ENCODE peak calls at places on chromosomes 1 and 21, in nine cellular contexts. One of them, this sample, is unnamed.

GRCh38 chr1:48966583-48966982 is 189.9 kb upstream of the BEND5 start:
- DNase-seq in GM06990: no peak
- DNase-seq in HFF-Myc: no peak
- DNase-seq in omental fat pad: no peak
- DNase-seq in cardiac muscle cell: no peak
- DNase-seq in WTC11: no peak
- DNase-seq in fibroblast of villous mesenchyme: no peak
- DNase-seq in fibroblast of mammary gland: peak; percentile 36
- DNase-seq in heart right ventricle: no peak
- DNase-seq in this sample: no peak

GRCh38 chr1:54163051-54163450 is 10.3 kb upstream of the CDCP2 start:
- DNase-seq in heart right ventricle: no peak
- DNase-seq in GM06990: no peak
- DNase-seq in fibroblast of mammary gland: no peak
- DNase-seq in fibroblast of villous mesenchyme: no peak
- DNase-seq in cardiac muscle cell: no peak
- DNase-seq in omental fat pad: no peak
- DNase-seq in HFF-Myc: no peak
- DNase-seq in WTC11: no peak
- DNase-seq in this sample: no peak

GRCh38 chr21:39326607-39327307 is 13.3 kb upstream of the BRWD1 start:
- DNase-seq in fibroblast of mammary gland: no peak
- DNase-seq in heart right ventricle: no peak
- DNase-seq in HFF-Myc: no peak
- DNase-seq in GM06990: no peak
- DNase-seq in WTC11: no peak
- DNase-seq in fibroblast of villous mesenchyme: no peak
- DNase-seq in cardiac muscle cell: no peak
- DNase-seq in omental fat pad: no peak
- DNase-seq in this sample: no peak

GRCh38 chr1:4090976-4091660 is 191.0 kb upstream of the C1orf174 start:
- DNase-seq in cardiac muscle cell: no peak
- DNase-seq in HFF-Myc: no peak
- DNase-seq in omental fat pad: no peak
- DNase-seq in fibroblast of villous mesenchyme: no peak
- DNase-seq in GM06990: no peak
- DNase-seq in heart right ventricle: no peak
- DNase-seq in WTC11: no peak
- DNase-seq in fibroblast of mammary gland: no peak
- DNase-seq in this sample: no peak

GRCh38 chr21:31132574-31133242 is 94.4 kb upstream of the KRTAP19-8 start:
- DNase-seq in fibroblast of mammary gland: peak; percentile 11
- DNase-seq in WTC11: no peak
- DNase-seq in fibroblast of villous mesenchyme: peak; percentile 36
- DNase-seq in heart right ventricle: no peak
- DNase-seq in HFF-Myc: no peak
- DNase-seq in GM06990: no peak
- DNase-seq in cardiac muscle cell: no peak
- DNase-seq in omental fat pad: no peak
- DNase-seq in this sample: no peak

GRCh38 chr1:227066999-227067398 is 126.9 kb downstream of the COQ8A start:
- DNase-seq in omental fat pad: no peak
- DNase-seq in GM06990: no peak
- DNase-seq in heart right ventricle: no peak
- DNase-seq in cardiac muscle cell: no peak
- DNase-seq in fibroblast of villous mesenchyme: no peak
- DNase-seq in WTC11: no peak
- DNase-seq in HFF-Myc: no peak
- DNase-seq in fibroblast of mammary gland: no peak
- DNase-seq in this sample: no peak

GRCh38 chr1:165531021-165531420 is 12.8 kb upstream of the LRRC52 start:
- DNase-seq in cardiac muscle cell: no peak
- DNase-seq in HFF-Myc: no peak
- DNase-seq in heart right ventricle: no peak
- DNase-seq in fibroblast of villous mesenchyme: no peak
- DNase-seq in WTC11: no peak
- DNase-seq in omental fat pad: no peak
- DNase-seq in fibroblast of mammary gland: no peak
- DNase-seq in GM06990: no peak
- DNase-seq in this sample: no peak

GRCh38 chr1:154499446-154499845 is 2.6 kb upstream of the TDRD10 start:
- DNase-seq in heart right ventricle: no peak
- DNase-seq in WTC11: no peak
- DNase-seq in GM06990: no peak
- DNase-seq in omental fat pad: no peak
- DNase-seq in fibroblast of mammary gland: no peak
- DNase-seq in fibroblast of villous mesenchyme: no peak
- DNase-seq in cardiac muscle cell: no peak
- DNase-seq in HFF-Myc: no peak
- DNase-seq in this sample: no peak

GRCh38 chr1:104295516-104295915 is 545.8 kb downstream of the AMY1C start:
- DNase-seq in cardiac muscle cell: no peak
- DNase-seq in GM06990: no peak
- DNase-seq in fibroblast of mammary gland: no peak
- DNase-seq in WTC11: no peak
- DNase-seq in omental fat pad: no peak
- DNase-seq in HFF-Myc: no peak
- DNase-seq in heart right ventricle: no peak
- DNase-seq in fibroblast of villous mesenchyme: no peak
- DNase-seq in this sample: no peak

GRCh38 chr1:23026573-23026972 is 7.3 kb downstream of the KDM1A start:
- DNase-seq in WTC11: no peak
- DNase-seq in fibroblast of mammary gland: no peak
- DNase-seq in GM06990: no peak
- DNase-seq in HFF-Myc: no peak
- DNase-seq in heart right ventricle: no peak
- DNase-seq in omental fat pad: no peak
- DNase-seq in cardiac muscle cell: no peak
- DNase-seq in fibroblast of villous mesenchyme: no peak
- DNase-seq in this sample: no peak

GRCh38 chr1:77948841-77949424 is 29.9 kb downstream of the FUBP1 start:
- DNase-seq in fibroblast of mammary gland: peak; percentile 59
- DNase-seq in heart right ventricle: no peak
- DNase-seq in GM06990: no peak
- DNase-seq in omental fat pad: no peak
- DNase-seq in WTC11: no peak
- DNase-seq in HFF-Myc: peak; percentile 22
- DNase-seq in fibroblast of villous mesenchyme: peak; percentile 26
- DNase-seq in cardiac muscle cell: peak; percentile 41
- DNase-seq in this sample: peak; percentile 35

GRCh38 chr1:223144914-223145313 is 1.9 kb upstream of the TLR5 start:
- DNase-seq in GM06990: no peak
- DNase-seq in fibroblast of villous mesenchyme: no peak
- DNase-seq in HFF-Myc: no peak
- DNase-seq in fibroblast of mammary gland: no peak
- DNase-seq in heart right ventricle: no peak
- DNase-seq in cardiac muscle cell: no peak
- DNase-seq in omental fat pad: no peak
- DNase-seq in WTC11: no peak
- DNase-seq in this sample: no peak

GRCh38 chr21:37829447-37829846 is 86.8 kb downstream of the KCNJ6 start:
- DNase-seq in omental fat pad: no peak
- DNase-seq in WTC11: no peak
- DNase-seq in fibroblast of mammary gland: peak; percentile 21
- DNase-seq in fibroblast of villous mesenchyme: peak; percentile 26
- DNase-seq in cardiac muscle cell: no peak
- DNase-seq in heart right ventricle: no peak
- DNase-seq in HFF-Myc: no peak
- DNase-seq in GM06990: no peak
- DNase-seq in this sample: no peak

GRCh38 chr1:73611681-73612080 is 586.3 kb downstream of the LRRIQ3 start:
- DNase-seq in HFF-Myc: no peak
- DNase-seq in fibroblast of mammary gland: no peak
- DNase-seq in heart right ventricle: no peak
- DNase-seq in GM06990: no peak
- DNase-seq in cardiac muscle cell: no peak
- DNase-seq in fibroblast of villous mesenchyme: no peak
- DNase-seq in omental fat pad: no peak
- DNase-seq in WTC11: no peak
- DNase-seq in this sample: no peak

GRCh38 chr1:26471498-26472329 is 526 bp upstream of the HMGN2 start:
- DNase-seq in heart right ventricle: peak; percentile 65
- DNase-seq in omental fat pad: no peak
- DNase-seq in cardiac muscle cell: peak; percentile 78
- DNase-seq in WTC11: peak; percentile 73
- DNase-seq in HFF-Myc: no peak
- DNase-seq in GM06990: no peak
- DNase-seq in fibroblast of mammary gland: peak; percentile 62
- DNase-seq in fibroblast of villous mesenchyme: peak; percentile 75
- DNase-seq in this sample: peak; percentile 67

GRCh38 chr21:31289702-31290101 is 54.4 kb downstream of the TIAM1 start:
- DNase-seq in omental fat pad: no peak
- DNase-seq in heart right ventricle: no peak
- DNase-seq in cardiac muscle cell: no peak
- DNase-seq in WTC11: no peak
- DNase-seq in fibroblast of mammary gland: peak; percentile 7
- DNase-seq in GM06990: no peak
- DNase-seq in fibroblast of villous mesenchyme: no peak
- DNase-seq in HFF-Myc: no peak
- DNase-seq in this sample: no peak

GRCh38 chr1:112054504-112054903 is 65.0 kb upstream of the KCND3 start:
- DNase-seq in HFF-Myc: no peak
- DNase-seq in cardiac muscle cell: no peak
- DNase-seq in heart right ventricle: no peak
- DNase-seq in omental fat pad: no peak
- DNase-seq in WTC11: no peak
- DNase-seq in fibroblast of villous mesenchyme: no peak
- DNase-seq in GM06990: no peak
- DNase-seq in fibroblast of mammary gland: no peak
- DNase-seq in this sample: no peak

GRCh38 chr1:100646000-100646399 is 73.5 kb upstream of the VCAM1 start:
- DNase-seq in omental fat pad: no peak
- DNase-seq in WTC11: no peak
- DNase-seq in fibroblast of mammary gland: no peak
- DNase-seq in cardiac muscle cell: no peak
- DNase-seq in GM06990: no peak
- DNase-seq in heart right ventricle: no peak
- DNase-seq in fibroblast of villous mesenchyme: no peak
- DNase-seq in HFF-Myc: no peak
- DNase-seq in this sample: no peak
- TF ChIP-seq CTCF in omental fat pad: no peak
- TF ChIP-seq CTCF in WTC11: no peak
- TF ChIP-seq CTCF in fibroblast of mammary gland: no peak
- TF ChIP-seq CTCF in cardiac muscle cell: no peak
- TF ChIP-seq CTCF in GM06990: no peak
- TF ChIP-seq CTCF in heart right ventricle: no peak
- TF ChIP-seq CTCF in fibroblast of villous mesenchyme: no peak
- TF ChIP-seq CTCF in HFF-Myc: no peak
- TF ChIP-seq CTCF in this sample: no peak

GRCh38 chr1:229920683-229921082 is 146.4 kb upstream of the GALNT2 start:
- DNase-seq in GM06990: no peak
- DNase-seq in fibroblast of villous mesenchyme: no peak
- DNase-seq in omental fat pad: no peak
- DNase-seq in heart right ventricle: no peak
- DNase-seq in cardiac muscle cell: no peak
- DNase-seq in HFF-Myc: no peak
- DNase-seq in fibroblast of mammary gland: no peak
- DNase-seq in WTC11: no peak
- DNase-seq in this sample: no peak
- TF ChIP-seq CTCF in GM06990: no peak
- TF ChIP-seq CTCF in fibroblast of villous mesenchyme: no peak
- TF ChIP-seq CTCF in omental fat pad: no peak
- TF ChIP-seq CTCF in heart right ventricle: no peak
- TF ChIP-seq CTCF in cardiac muscle cell: no peak
- TF ChIP-seq CTCF in HFF-Myc: no peak
- TF ChIP-seq CTCF in fibroblast of mammary gland: no peak
- TF ChIP-seq CTCF in WTC11: no peak
- TF ChIP-seq CTCF in this sample: no peak

DNA sequence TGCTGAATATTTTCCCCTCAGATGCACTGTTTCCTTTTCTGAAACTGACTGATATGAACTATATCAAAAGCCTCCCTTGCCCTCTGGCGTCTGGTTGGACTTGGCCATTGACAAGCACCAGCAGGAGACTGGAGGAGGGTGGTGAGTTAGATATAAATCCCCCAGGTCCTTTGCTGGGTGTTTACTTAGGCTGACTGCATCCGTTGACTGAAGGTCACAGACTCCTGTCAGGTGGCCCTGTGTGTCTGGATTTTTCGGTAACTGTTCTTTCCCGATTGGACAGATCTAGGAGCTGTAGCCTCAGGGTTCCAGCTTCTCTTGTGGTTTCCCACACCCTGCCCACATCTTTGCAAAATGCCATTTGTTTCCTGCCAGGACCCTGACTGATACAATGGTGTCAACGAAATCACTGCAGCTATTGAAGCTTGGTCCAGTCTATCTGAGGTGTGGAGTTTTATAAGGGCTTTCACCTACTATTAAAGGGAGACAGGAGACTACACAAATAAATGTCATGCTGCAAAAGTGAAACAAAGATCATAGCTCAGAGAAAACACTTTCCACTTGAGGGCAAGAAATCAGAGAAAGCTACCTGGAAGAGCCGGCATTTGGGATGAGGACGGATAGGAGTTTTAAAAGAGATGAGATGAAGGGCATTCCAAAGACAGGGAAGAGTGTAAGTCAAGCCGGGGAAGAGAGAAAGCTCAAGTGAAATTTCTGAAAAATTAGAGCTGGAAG is 1.5 kb upstream of the MAGI3 start:
- DNase-seq in omental fat pad: no peak
- DNase-seq in fibroblast of villous mesenchyme: no peak
- DNase-seq in GM06990: no peak
- DNase-seq in cardiac muscle cell: peak; percentile 19
- DNase-seq in fibroblast of mammary gland: no peak
- DNase-seq in WTC11: no peak
- DNase-seq in heart right ventricle: peak; percentile 9
- DNase-seq in HFF-Myc: no peak
- DNase-seq in this sample: no peak
- TF ChIP-seq CTCF in omental fat pad: no peak
- TF ChIP-seq CTCF in fibroblast of villous mesenchyme: no peak
- TF ChIP-seq CTCF in GM06990: no peak
- TF ChIP-seq CTCF in cardiac muscle cell: no peak
- TF ChIP-seq CTCF in fibroblast of mammary gland: no peak
- TF ChIP-seq CTCF in WTC11: no peak
- TF ChIP-seq CTCF in heart right ventricle: no peak
- TF ChIP-seq CTCF in HFF-Myc: no peak
- TF ChIP-seq CTCF in this sample: no peak

DNA sequence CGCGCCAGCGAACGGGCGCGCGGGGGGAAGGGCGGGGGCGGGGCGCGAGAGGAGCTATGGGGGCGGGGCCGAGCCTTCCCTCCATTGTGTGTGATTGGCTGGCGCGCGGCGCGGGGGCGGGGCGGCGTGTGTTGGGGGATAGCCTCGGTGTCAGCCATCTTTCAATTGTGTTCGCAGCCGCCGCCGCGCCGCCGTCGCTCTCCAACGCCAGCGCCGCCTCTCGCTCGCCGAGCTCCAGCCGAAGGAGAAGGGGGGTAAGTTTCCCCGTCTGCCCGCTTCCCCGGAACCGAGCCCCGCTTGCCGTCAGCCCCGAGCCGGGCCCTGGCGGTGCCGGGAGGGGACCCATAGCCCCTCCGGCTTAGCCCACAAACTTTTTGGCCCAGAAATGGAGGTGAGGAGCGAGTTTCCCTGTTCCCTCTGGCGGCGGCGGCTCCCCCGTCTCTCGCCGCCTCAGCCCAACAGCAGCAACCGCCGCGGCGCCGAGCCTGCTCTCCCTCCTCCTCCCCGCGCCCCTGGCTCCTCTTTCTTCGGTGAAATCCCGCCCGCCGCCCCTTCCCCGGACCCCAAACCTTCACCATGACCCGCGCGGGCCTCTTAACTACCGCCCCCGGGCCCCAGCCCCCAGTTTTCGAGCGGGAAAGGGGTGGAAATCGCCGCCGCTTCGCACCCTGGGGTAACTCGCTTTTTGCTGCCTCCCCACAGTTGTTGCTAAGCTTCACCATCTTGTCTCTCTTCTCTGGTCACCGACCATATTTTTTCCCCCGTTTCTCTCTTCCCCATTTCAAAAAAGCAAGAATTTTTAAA is at the start of gene H3-3A:
- DNase-seq in WTC11: peak; percentile 98
- DNase-seq in cardiac muscle cell: peak; percentile 98
- DNase-seq in GM06990: peak; percentile 97
- DNase-seq in omental fat pad: peak; percentile 98
- DNase-seq in fibroblast of villous mesenchyme: peak; percentile 95
- DNase-seq in fibroblast of mammary gland: peak; percentile 89
- DNase-seq in heart right ventricle: peak; percentile 99
- DNase-seq in HFF-Myc: peak; percentile 61
- DNase-seq in this sample: peak; percentile 98
- TF ChIP-seq CTCF in WTC11: no peak
- TF ChIP-seq CTCF in cardiac muscle cell: no peak
- TF ChIP-seq CTCF in GM06990: no peak
- TF ChIP-seq CTCF in omental fat pad: no peak
- TF ChIP-seq CTCF in fibroblast of villous mesenchyme: peak; percentile 6
- TF ChIP-seq CTCF in fibroblast of mammary gland: no peak
- TF ChIP-seq CTCF in heart right ventricle: no peak
- TF ChIP-seq CTCF in HFF-Myc: no peak
- TF ChIP-seq CTCF in this sample: no peak

This sample was measured in endothelial cell.